ENCODE peak calls at places on chromosome 18, in four cellular contexts. One of them, this sample, is unnamed.

GRCh38 chr18:31819106-31819924 is 58.6 kb upstream of the SLC25A52 start:
- DNase-seq in K562: peak; percentile 22
- DNase-seq in GM23338: peak; percentile 92
- DNase-seq in HCT116: peak; percentile 39
- DNase-seq in this sample: peak; percentile 1

GRCh38 chr18:10379511-10379910 is 74.9 kb upstream of the APCDD1 start:
- DNase-seq in GM23338: no peak
- DNase-seq in HCT116: no peak
- DNase-seq in K562: no peak
- DNase-seq in this sample: no peak

GRCh38 chr18:75105551-75106254 is 103.2 kb downstream of the PTGR3 start:
- DNase-seq in GM23338: no peak
- DNase-seq in K562: no peak
- DNase-seq in HCT116: no peak
- DNase-seq in this sample: no peak

GRCh38 chr18:55732227-55733106 is 144.5 kb upstream of the TCF4 start:
- DNase-seq in K562: peak; percentile 73
- DNase-seq in HCT116: no peak
- DNase-seq in GM23338: no peak
- DNase-seq in this sample: no peak

GRCh38 chr18:12306752-12307151 is 1.3 kb upstream of the TUBB6 start:
- DNase-seq in HCT116: no peak
- DNase-seq in K562: no peak
- DNase-seq in GM23338: no peak
- DNase-seq in this sample: no peak

GRCh38 chr18:22556271-22556990 is 138.7 kb upstream of the CTAGE1 start:
- DNase-seq in HCT116: no peak
- DNase-seq in GM23338: no peak
- DNase-seq in K562: no peak
- DNase-seq in this sample: no peak

GRCh38 chr18:41075212-41075611 is 879.8 kb upstream of the PIK3C3 start:
- DNase-seq in GM23338: no peak
- DNase-seq in HCT116: no peak
- DNase-seq in K562: no peak
- DNase-seq in this sample: no peak

GRCh38 chr18:8696749-8697211 is 8.6 kb upstream of the MTCL1 start:
- DNase-seq in HCT116: peak; percentile 23
- DNase-seq in GM23338: peak; percentile 72
- DNase-seq in K562: peak; percentile 84
- DNase-seq in this sample: no peak

GRCh38 chr18:51149605-51150429 is 47.7 kb downstream of the MEX3C start:
- DNase-seq in K562: no peak
- DNase-seq in HCT116: no peak
- DNase-seq in GM23338: no peak
- DNase-seq in this sample: no peak

GRCh38 chr18:74396252-74397204 is 60.6 kb downstream of the DIPK1C start:
- DNase-seq in K562: no peak
- DNase-seq in HCT116: no peak
- DNase-seq in GM23338: no peak
- DNase-seq in this sample: no peak

GRCh38 chr18:34358923-34359322 is 134.2 kb upstream of the NOL4 start:
- DNase-seq in K562: no peak
- DNase-seq in HCT116: no peak
- DNase-seq in GM23338: no peak
- DNase-seq in this sample: no peak

GRCh38 chr18:31509571-31509970 is 11.6 kb downstream of the DSG2 start:
- DNase-seq in HCT116: no peak
- DNase-seq in GM23338: no peak
- DNase-seq in K562: no peak
- DNase-seq in this sample: no peak

GRCh38 chr18:13530879-13531387 is 195.4 kb downstream of the FAM210A start:
- DNase-seq in K562: no peak
- DNase-seq in GM23338: peak; percentile 50
- DNase-seq in HCT116: peak; percentile 4
- DNase-seq in this sample: no peak

GRCh38 chr18:12659904-12660605 is 2.1 kb upstream of the SPIRE1 start:
- DNase-seq in K562: peak; percentile 66
- DNase-seq in GM23338: peak; percentile 74
- DNase-seq in HCT116: peak; percentile 48
- DNase-seq in this sample: no peak

DNA sequence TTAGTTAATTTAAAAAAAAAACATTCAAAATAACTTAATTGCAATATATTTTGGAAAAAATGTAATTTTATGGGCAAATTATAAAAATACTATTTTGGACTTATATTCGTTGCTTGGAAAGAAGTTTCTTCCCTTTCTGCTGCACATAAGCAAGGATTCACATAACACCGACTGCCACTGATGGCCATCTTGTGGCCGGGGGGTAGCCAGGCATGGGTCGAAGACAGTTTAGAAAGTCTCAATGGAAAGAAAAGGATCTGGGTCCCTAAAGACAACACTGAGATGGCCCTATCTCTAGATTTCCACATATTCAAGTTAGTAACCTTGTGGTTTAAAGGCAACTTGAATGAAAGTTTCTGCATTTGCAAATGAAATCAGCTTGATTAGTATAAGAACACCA is 318.6 kb downstream of the AKAIN1 start:
- DNase-seq in GM23338: peak; percentile 28
- DNase-seq in K562: no peak
- DNase-seq in HCT116: no peak
- DNase-seq in this sample: no peak
- TF ChIP-seq EZH2 in GM23338: no peak
- TF ChIP-seq EZH2 in K562: no peak
- TF ChIP-seq EZH2 in HCT116: no peak
- TF ChIP-seq EZH2 in this sample: no peak

DNA sequence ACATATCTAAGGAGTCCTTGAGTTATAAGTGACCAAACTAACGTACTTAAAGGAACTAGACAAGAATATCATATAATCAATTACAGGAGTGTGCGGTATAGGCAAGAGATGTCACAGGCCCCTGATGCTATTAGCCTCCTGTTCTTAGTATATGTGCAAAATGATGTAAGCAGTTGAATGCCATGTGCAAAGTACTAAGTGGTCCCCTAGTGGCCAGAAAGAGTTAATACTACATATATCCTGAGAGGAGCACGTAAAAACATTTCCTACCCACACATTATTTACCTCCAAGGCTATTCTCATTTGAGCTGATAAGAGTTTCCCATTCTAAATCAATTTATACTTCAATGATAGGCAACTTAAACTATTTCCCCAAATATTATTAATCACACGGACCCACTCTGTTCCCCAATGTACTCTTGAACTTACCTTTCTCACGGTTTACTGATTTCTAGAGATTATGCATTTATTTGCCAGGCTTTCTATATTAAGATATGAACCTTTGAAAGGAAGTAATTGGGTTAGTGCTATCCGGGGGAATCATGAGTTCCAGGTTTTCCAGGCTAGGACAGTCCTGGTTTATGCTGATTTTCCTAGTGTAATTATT is 158.0 kb upstream of the KLHL14 start:
- DNase-seq in HCT116: peak; percentile 2
- DNase-seq in K562: peak; percentile 10
- DNase-seq in GM23338: peak; percentile 71
- DNase-seq in this sample: peak; percentile 11
- H2AFZ ChIP-seq in HCT116: no peak overlapping the region
- H2AFZ ChIP-seq in K562: no peak overlapping the region
- H2AFZ ChIP-seq in GM23338: no peak overlapping the region
- H2AFZ ChIP-seq in this sample: no peak overlapping the region

GRCh38 chr18:62324917-62325805 is at the start of gene TNFRSF11A:
- DNase-seq in HCT116: no peak
- DNase-seq in GM23338: peak; percentile 81
- DNase-seq in K562: peak; percentile 77
- DNase-seq in this sample: no peak
- TF ChIP-seq EZH2 in HCT116: no peak
- TF ChIP-seq EZH2 in GM23338: no peak
- TF ChIP-seq EZH2 in K562: no peak
- TF ChIP-seq EZH2 in this sample: no peak

GRCh38 chr18:26579941-26580618 is 31.7 kb upstream of the KCTD1 start:
- DNase-seq in K562: no peak
- DNase-seq in GM23338: no peak
- DNase-seq in HCT116: peak; percentile 56
- DNase-seq in this sample: peak; percentile 66
- H2AFZ ChIP-seq in K562: no peak overlapping the region
- H2AFZ ChIP-seq in GM23338: no peak overlapping the region
- H2AFZ ChIP-seq in HCT116: peak overlapping the region; percentile 81
- H2AFZ ChIP-seq in this sample: no peak overlapping the region

GRCh38 chr18:906416-907170 is 1.9 kb downstream of the ADCYAP1 start:
- DNase-seq in GM23338: peak; percentile 91
- DNase-seq in HCT116: no peak
- DNase-seq in K562: no peak
- DNase-seq in this sample: no peak

GRCh38 chr18:905948-906415 is 1.3 kb downstream of the ADCYAP1 start:
- DNase-seq in GM23338: peak; percentile 46
- DNase-seq in K562: no peak
- DNase-seq in HCT116: no peak
- DNase-seq in this sample: no peak

GRCh38 chr18:908631-909621 is 4.3 kb downstream of the ADCYAP1 start:
- DNase-seq in HCT116: no peak
- DNase-seq in K562: no peak
- DNase-seq in GM23338: peak; percentile 80
- DNase-seq in this sample: no peak

GRCh38 chr18:907880-908512 is 3.3 kb downstream of the ADCYAP1 start:
- DNase-seq in K562: no peak
- DNase-seq in GM23338: peak; percentile 44
- DNase-seq in HCT116: no peak
- DNase-seq in this sample: no peak

GRCh38 chr18:907171-907879 is 2.7 kb downstream of the ADCYAP1 start:
- DNase-seq in GM23338: peak; percentile 61
- DNase-seq in HCT116: no peak
- DNase-seq in K562: no peak
- DNase-seq in this sample: no peak
- TF ChIP-seq EZH2 in GM23338: peak; percentile 12
- TF ChIP-seq EZH2 in HCT116: no peak
- TF ChIP-seq EZH2 in K562: no peak
- TF ChIP-seq EZH2 in this sample: no peak

GRCh38 chr18:76553715-76554603 is 58.9 kb upstream of the ZNF516 start:
- DNase-seq in K562: no peak
- DNase-seq in GM23338: no peak
- DNase-seq in HCT116: no peak
- DNase-seq in this sample: no peak
- H2AFZ ChIP-seq in K562: no peak overlapping the region
- H2AFZ ChIP-seq in GM23338: no peak overlapping the region
- H2AFZ ChIP-seq in HCT116: no peak overlapping the region
- H2AFZ ChIP-seq in this sample: no peak overlapping the region

DNA sequence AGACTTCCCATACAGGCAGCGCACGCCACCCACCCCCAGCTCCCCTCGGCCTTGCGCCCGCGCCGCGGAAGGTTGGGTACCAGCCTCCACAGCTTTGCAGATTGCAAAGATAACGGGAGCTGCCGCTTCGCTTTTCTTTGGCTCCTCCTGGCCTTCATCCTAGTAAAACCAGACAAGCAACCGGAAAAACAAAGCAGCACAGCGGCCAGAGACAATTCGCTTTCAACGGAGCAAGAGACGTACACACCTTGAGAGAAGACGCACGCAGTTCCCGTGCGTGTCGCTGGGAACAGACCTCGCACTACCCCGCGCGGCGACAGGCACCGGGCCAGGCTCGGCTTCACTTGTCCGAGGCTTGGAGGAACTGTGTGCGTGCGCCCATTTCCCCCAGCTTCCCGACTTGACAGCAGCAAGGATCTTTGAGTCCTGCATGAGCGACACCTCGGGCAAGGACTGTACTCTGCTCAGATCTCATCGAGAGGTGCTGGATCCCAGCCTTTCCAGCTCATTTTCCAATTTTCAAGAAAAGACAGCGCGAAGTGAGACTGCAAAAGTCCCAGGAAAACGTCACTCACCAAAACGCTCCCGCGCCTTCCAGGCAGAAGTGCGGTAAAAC is 964 bp downstream of the ZBTB7C start:
- DNase-seq in K562: no peak
- DNase-seq in GM23338: peak; percentile 36
- DNase-seq in HCT116: no peak
- DNase-seq in this sample: no peak
- TF ChIP-seq EZH2 in K562: no peak
- TF ChIP-seq EZH2 in GM23338: peak; percentile 87
- TF ChIP-seq EZH2 in HCT116: no peak
- TF ChIP-seq EZH2 in this sample: peak; percentile 79

GRCh38 chr18:57209697-57210096 is 62.8 kb downstream of the BOD1L2 start:
- DNase-seq in GM23338: peak; percentile 23
- DNase-seq in K562: no peak
- DNase-seq in HCT116: no peak
- DNase-seq in this sample: no peak

GRCh38 chr18:57210711-57211411 is 64.0 kb downstream of the BOD1L2 start:
- DNase-seq in K562: no peak
- DNase-seq in HCT116: no peak
- DNase-seq in GM23338: no peak
- DNase-seq in this sample: no peak

GRCh38 chr18:57211412-57211750 is 64.5 kb downstream of the BOD1L2 start:
- DNase-seq in GM23338: no peak
- DNase-seq in K562: no peak
- DNase-seq in HCT116: no peak
- DNase-seq in this sample: no peak

GRCh38 chr18:57211776-57212175 is 64.9 kb downstream of the BOD1L2 start:
- DNase-seq in HCT116: no peak
- DNase-seq in GM23338: no peak
- DNase-seq in K562: no peak
- DNase-seq in this sample: no peak

DNA sequence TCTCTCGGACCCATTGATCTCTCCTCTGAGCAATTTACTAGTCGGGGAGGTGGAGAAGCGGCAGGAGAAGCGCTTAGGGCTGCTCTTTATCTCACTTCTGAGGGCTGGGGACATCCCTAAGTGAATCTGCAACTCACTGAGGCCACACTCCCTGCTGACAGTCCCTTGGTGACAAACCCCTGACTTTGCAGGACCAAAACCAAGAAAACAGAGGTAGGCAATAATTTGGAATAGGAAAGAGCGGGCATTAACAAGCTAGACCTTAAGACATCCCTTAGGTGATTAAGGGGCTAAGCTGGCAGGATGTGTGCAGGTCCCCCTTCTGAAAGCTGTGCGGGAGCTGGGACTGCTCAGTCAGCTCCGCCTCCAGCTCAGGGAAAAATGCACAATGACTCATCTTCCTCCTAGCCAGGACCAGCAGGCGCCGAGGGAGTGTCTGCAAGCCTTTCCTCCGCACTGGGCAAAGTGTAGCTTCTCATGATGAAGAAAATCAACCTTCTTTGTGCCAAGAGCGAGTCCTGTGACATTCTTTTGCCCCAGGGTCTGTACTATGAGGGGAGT is 63.3 kb downstream of the BOD1L2 start:
- DNase-seq in GM23338: peak; percentile 81
- DNase-seq in K562: peak; percentile 10
- DNase-seq in HCT116: peak; percentile 63
- DNase-seq in this sample: peak; percentile 25
- H2AFZ ChIP-seq in GM23338: peak overlapping the region; percentile 99
- H2AFZ ChIP-seq in K562: no peak overlapping the region
- H2AFZ ChIP-seq in HCT116: peak overlapping the region; percentile 94
- H2AFZ ChIP-seq in this sample: peak overlapping the region; percentile 42

DNA sequence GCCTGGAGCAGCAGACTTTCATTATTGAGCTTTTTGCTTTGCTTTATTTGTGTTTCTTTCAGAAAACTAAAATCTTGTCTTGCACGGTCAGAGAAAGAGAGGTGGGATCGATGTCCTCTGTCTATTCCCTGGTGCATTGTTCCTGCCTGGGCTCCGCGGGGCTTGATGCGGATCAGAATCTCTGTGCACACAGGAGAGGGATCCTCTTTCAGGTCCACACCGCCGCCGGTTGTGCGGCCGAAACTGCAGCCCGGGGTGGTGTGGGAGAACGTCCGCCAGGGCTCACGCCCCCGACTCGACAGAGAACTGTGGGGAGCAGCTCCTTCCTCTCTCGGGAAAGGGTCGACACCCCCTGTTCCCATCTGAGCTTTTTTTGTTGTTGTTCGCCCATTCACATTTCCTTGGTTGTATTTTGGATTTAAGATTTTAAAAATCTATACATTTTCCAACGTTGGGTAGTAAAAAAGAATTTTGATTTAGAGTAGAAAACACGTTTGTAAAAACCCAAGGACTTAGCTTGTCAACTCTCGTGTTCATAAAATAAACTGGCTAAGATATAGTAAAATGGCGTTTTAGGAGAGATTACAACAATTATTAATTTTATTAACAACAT is 23.6 kb upstream of the ZNF516 start:
- DNase-seq in K562: no peak
- DNase-seq in GM23338: peak; percentile 74
- DNase-seq in HCT116: no peak
- DNase-seq in this sample: no peak
- TF ChIP-seq EZH2 in K562: no peak
- TF ChIP-seq EZH2 in GM23338: no peak
- TF ChIP-seq EZH2 in HCT116: no peak
- TF ChIP-seq EZH2 in this sample: no peak

This sample was measured in keratinocyte.